ENCODE peak calls at places on chromosomes 13 and 19, in eight cellular contexts. E is colonic mucosa, X is GM12865, S is mucosa of descending colon, P is epithelial cell of proximal tubule, D is astrocyte of the spinal cord, F is bronchial epithelial cell, H is GM23338. B is an unnamed sample.

GRCh38 chr19:47447470-47448359 is 24.0 kb downstream of the SLC8A2 start:
- DNase-seq in E (peak), X (peak), S (peak), P (no peak), D (peak), F (peak), H (peak), B (no peak)

GRCh38 chr13:114161644-114162532 is 17.2 kb upstream of the CFAP97D2 start:
- DNase-seq in E (peak), X (no peak), S (peak), P (no peak), D (no peak), F (peak), H (no peak), B (no peak)

GRCh38 chr13:110006304-110006703 is 219.9 kb upstream of the IRS2 start:
- DNase-seq in E (no peak), X (no peak), S (no peak), P (no peak), D (peak), F (peak), H (no peak), B (no peak)

GRCh38 chr19:29263305-29264080 is 50.5 kb upstream of the UQCRFS1 start:
- DNase-seq in E (peak), X (peak), S (peak), P (no peak), D (no peak), F (no peak), H (peak), B (no peak)

GRCh38 chr13:94112731-94113130 is 366.8 kb downstream of the DCT start:
- DNase-seq in E (no peak), X (no peak), S (no peak), P (no peak), D (no peak), F (no peak), H (no peak), B (no peak)

GRCh38 chr19:12141405-12141736 is 1.2 kb upstream of the ZNF20 start:
- DNase-seq in E (no peak), X (no peak), S (no peak), P (no peak), D (no peak), F (no peak), H (no peak), B (no peak)

GRCh38 chr13:112835796-112836195 is 133.2 kb upstream of the MCF2L start:
- DNase-seq in E (no peak), X (no peak), S (no peak), P (no peak), D (no peak), F (no peak), H (no peak), B (no peak)

GRCh38 chr19:42389899-42390298 is at the start of gene CNFN:
- DNase-seq in E (no peak), X (no peak), S (no peak), P (no peak), D (no peak), F (no peak), H (no peak), B (no peak)

GRCh38 chr19:42121666-42122069 is 10.6 kb downstream of the POU2F2 start:
- DNase-seq in E (peak), X (peak), S (peak), P (no peak), D (peak), F (peak), H (peak), B (no peak)

GRCh38 chr19:48933382-48933932 is at the start of gene DHDH:
- DNase-seq in E (peak), X (peak), S (peak), P (no peak), D (peak), F (peak), H (peak), B (peak)

GRCh38 chr19:7328647-7329046 is 20.1 kb upstream of the ARHGEF18 start:
- DNase-seq in E (no peak), X (peak), S (no peak), P (no peak), D (no peak), F (no peak), H (no peak), B (no peak)

GRCh38 chr13:39675904-39676303 is 20.4 kb downstream of the COG6 start:
- DNase-seq in E (no peak), X (no peak), S (no peak), P (no peak), D (no peak), F (no peak), H (no peak), B (no peak)

GRCh38 chr13:33678906-33679657 is 138.9 kb upstream of the RFC3 start:
- DNase-seq in E (peak), X (peak), S (peak), P (peak), D (peak), F (peak), H (peak), B (peak)

GRCh38 chr19:42092350-42092749 is 16.4 kb downstream of the ZNF574 start:
- DNase-seq in E (peak), X (peak), S (peak), P (no peak), D (no peak), F (no peak), H (peak), B (no peak)

GRCh38 chr19:21115430-21115829 is 26.4 kb upstream of the ZNF431 start:
- DNase-seq in E (no peak), X (no peak), S (no peak), P (no peak), D (no peak), F (no peak), H (no peak), B (no peak)

GRCh38 chr19:42051166-42052115 is 18.6 kb downstream of the GRIK5 start:
- DNase-seq in E (no peak), X (peak), S (no peak), P (no peak), D (no peak), F (peak), H (peak), B (no peak)

GRCh38 chr19:33389574-33390119 is 16.1 kb downstream of the CEBPG start:
- DNase-seq in E (no peak), X (no peak), S (no peak), P (no peak), D (no peak), F (no peak), H (no peak), B (no peak)

GRCh38 chr19:57192993-57193392 is 1.7 kb downstream of the ZNF264 start:
- DNase-seq in E (no peak), X (no peak), S (no peak), P (no peak), D (no peak), F (no peak), H (no peak), B (no peak)

GRCh38 chr13:44573790-44574465 is 2.2 kb downstream of the TSC22D1 start:
- DNase-seq in E (no peak), X (peak), S (peak), P (no peak), D (peak), F (peak), H (peak), B (peak)

GRCh38 chr19:53916004-53916403 is 6.9 kb downstream of the CACNG7 start:
- DNase-seq in E (no peak), X (no peak), S (no peak), P (no peak), D (no peak), F (no peak), H (no peak), B (no peak)

GRCh38 chr13:58495668-58496067 is 864.1 kb downstream of the PCDH17 start:
- DNase-seq in E (no peak), X (no peak), S (no peak), P (no peak), D (no peak), F (peak), H (no peak), B (no peak)

GRCh38 chr13:81929988-81930387 is 1589.1 kb upstream of the SPRY2 start:
- DNase-seq in E (no peak), X (no peak), S (no peak), P (peak), D (peak), F (peak), H (peak), B (peak)

GRCh38 chr19:979318-979741 is 4.8 kb upstream of the WDR18 start:
- DNase-seq in E (no peak), X (peak), S (no peak), P (no peak), D (no peak), F (no peak), H (no peak), B (no peak)

GRCh38 chr13:77930430-77930829 is 11.8 kb upstream of the EDNRB start:
- DNase-seq in E (no peak), X (no peak), S (no peak), P (no peak), D (no peak), F (no peak), H (no peak), B (no peak)

GRCh38 chr19:19997656-19998268 is 41.5 kb downstream of the ZNF682 start:
- DNase-seq in E (no peak), X (peak), S (peak), P (no peak), D (no peak), F (no peak), H (peak), B (no peak)

GRCh38 chr13:49517461-49517860 is 21.7 kb downstream of the PHF11 start:
- DNase-seq in E (no peak), X (peak), S (no peak), P (no peak), D (no peak), F (no peak), H (peak), B (no peak)

GRCh38 chr13:29693297-29693945 is 97.9 kb upstream of the SLC7A1 start:
- DNase-seq in E (peak), X (no peak), S (peak), P (no peak), D (no peak), F (peak), H (no peak), B (no peak)

GRCh38 chr19:29400917-29401711 is 124.7 kb upstream of the VSTM2B start:
- DNase-seq in E (no peak), X (peak), S (no peak), P (no peak), D (no peak), F (no peak), H (no peak), B (no peak)

GRCh38 chr19:13024958-13025653 is 29.8 kb downstream of the NFIX start:
- DNase-seq in E (peak), X (no peak), S (peak), P (no peak), D (no peak), F (no peak), H (peak), B (no peak)

GRCh38 chr19:35301961-35302360 is 10.0 kb downstream of the MAG start:
- DNase-seq in E (no peak), X (no peak), S (no peak), P (no peak), D (no peak), F (no peak), H (no peak), B (no peak)

GRCh38 chr19:3284759-3285646 is 60.5 kb downstream of the CELF5 start:
- DNase-seq in E (peak), X (peak), S (peak), P (peak), D (peak), F (peak), H (peak), B (no peak)

GRCh38 chr19:2168619-2169424 is 5.1 kb downstream of the DOT1L start:
- DNase-seq in E (peak), X (peak), S (peak), P (peak), D (peak), F (peak), H (no peak), B (peak)

GRCh38 chr13:39224841-39225240 is 186.6 kb downstream of the NHLRC3 start:
- DNase-seq in E (no peak), X (no peak), S (no peak), P (no peak), D (no peak), F (peak), H (no peak), B (no peak)

GRCh38 chr19:39645800-39646411 is 9.8 kb upstream of the LGALS16 start:
- DNase-seq in E (no peak), X (peak), S (peak), P (no peak), D (peak), F (peak), H (peak), B (no peak)

GRCh38 chr13:29619995-29620394 is 24.5 kb upstream of the SLC7A1 start:
- DNase-seq in E (no peak), X (no peak), S (no peak), P (no peak), D (peak), F (peak), H (no peak), B (peak)

GRCh38 chr19:926595-927043 is 784 bp downstream of the ARID3A start:
- DNase-seq in E (peak), X (peak), S (peak), P (no peak), D (peak), F (no peak), H (peak), B (no peak)

GRCh38 chr13:100722517-100722916 is 47.9 kb upstream of the TMTC4 start:
- DNase-seq in E (no peak), X (no peak), S (no peak), P (no peak), D (no peak), F (no peak), H (peak), B (no peak)

GRCh38 chr13:75468602-75469001 is 13.4 kb downstream of the TBC1D4 start:
- DNase-seq in E (no peak), X (no peak), S (no peak), P (no peak), D (no peak), F (no peak), H (no peak), B (no peak)

GRCh38 chr13:80040977-80041310 is 300.0 kb downstream of the SPRY2 start:
- DNase-seq in E (no peak), X (no peak), S (no peak), P (no peak), D (no peak), F (no peak), H (no peak), B (no peak)

DNA sequence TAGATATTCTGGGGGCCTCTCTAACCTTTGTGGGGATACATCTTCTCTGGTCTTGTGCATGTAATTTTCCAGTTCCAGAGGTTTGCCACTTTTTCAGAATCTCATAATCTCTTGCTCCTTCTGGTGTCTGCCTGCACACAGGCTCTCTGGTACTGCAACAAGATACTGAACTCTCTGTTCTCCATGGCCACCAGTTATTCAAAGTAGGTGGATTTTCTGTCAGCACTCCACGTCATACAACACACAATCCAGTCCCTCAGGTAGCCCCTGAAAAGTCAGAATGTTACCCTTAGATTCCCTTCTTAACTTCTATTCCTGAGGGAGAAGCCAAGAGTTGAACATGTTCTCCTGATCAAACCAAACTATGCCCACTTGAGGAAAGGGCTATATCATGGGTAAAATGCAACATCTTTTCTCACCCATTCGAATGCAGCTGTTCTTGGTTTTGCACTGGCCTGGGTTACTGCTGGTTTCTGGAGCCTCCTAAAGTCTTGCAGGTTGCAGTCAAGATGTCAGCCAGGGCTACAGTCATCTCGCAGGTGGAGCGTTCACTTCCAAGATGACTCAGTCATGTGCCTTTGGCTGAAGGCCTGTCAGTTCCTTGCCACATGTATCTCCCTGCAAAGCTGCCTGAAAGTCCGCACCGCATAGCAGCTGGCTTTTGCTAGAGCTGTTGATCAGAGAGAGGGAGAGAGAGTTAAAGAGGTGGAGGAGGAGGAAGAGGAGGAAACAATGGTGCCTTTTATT is 57.7 kb upstream of the TUBA3C start:
- DNase-seq in E (no peak), X (peak), S (no peak), P (no peak), D (no peak), F (no peak), H (no peak), B (no peak)
- TF ChIP-seq CTCF in E (no peak), X (no peak), S (no peak), P (no peak), D (no peak), F (no peak), H (no peak), B (no peak)

DNA sequence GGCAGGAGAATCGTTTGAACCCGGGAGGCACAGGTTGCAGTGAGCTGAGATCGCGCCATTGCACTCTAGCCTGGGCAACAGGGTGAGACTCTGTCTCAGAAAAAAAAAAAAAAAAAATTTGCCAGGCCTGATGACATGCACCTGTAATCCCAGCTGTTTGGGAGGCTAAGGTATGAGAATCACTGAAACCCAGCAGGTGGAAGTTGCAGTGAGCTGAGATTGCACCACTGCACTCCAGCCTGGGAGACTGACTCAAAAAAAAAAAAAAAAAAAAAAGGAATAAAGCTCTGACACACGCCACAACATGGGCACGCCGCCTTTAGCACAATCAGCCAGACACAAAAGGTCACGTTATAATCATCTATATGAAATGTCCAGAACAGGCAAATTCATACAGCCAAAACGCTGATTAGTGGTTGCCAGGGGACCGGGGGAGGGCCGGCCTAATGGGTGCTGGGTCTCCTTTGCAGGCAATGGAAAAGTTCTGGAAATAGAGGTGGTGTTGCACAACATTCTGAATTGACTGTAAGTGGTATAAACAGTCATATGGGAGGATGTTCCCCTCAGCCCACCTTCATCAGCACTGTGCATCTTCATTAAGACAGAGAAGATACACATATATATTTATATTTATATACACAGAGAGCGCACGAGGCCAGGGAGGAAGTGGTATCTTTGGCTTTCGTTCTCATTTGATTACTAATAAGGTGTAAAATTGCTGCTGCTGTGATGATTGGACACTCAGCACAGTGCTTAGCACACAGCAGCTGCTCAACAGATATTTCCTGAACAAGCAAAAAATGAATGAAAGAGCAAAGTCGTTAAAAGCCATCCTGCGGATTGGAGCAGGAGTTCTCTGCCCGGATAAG is 3.8 kb downstream of the HSPBP1 start:
- DNase-seq in E (no peak), X (peak), S (no peak), P (no peak), D (no peak), F (no peak), H (no peak), B (no peak)
- H3K4me3 ChIP-seq in E (no peak), X (peak), S (no peak), P (no peak), D (no peak), F (no peak), H (no peak), B (no peak)

DNA sequence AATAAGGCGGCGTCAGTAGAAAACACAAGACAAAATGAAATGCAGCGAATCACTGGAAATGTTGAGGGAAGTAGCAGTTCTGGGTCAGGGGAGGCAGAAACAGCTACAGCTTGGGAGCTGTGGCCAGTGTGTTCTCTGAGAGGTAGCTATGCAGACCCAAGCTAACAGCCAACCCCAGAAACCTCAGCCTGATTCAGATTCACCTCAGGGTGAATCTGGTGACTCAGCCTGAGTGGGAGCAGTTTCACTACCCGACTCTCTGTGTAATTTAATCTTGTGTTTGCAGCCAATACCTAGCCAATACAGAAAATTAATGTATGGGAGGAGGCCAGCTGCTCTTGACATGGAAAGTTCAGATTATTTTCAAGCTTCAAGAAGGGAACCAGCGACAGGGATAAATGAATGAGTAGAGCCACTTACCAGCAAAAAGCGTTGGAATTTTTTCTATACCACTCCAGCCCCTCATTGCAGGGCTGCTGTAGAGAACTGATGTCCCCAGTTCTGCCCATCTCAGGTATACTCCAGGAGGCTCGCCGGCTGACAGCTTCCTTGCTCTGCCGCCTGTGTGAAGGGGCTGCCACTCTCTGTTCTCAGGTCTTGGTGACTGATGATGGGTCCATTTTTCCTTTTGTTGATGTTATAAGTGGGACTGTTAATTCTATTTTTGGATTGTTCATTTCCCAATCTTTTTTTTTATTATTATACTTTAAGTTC is 8.9 kb downstream of the IGFL3 start:
- DNase-seq in E (no peak), X (peak), S (no peak), P (peak), D (peak), F (peak), H (no peak), B (peak)
- TF ChIP-seq CTCF in E (no peak), X (no peak), S (no peak), P (no peak), D (no peak), F (no peak), H (no peak), B (no peak)

DNA sequence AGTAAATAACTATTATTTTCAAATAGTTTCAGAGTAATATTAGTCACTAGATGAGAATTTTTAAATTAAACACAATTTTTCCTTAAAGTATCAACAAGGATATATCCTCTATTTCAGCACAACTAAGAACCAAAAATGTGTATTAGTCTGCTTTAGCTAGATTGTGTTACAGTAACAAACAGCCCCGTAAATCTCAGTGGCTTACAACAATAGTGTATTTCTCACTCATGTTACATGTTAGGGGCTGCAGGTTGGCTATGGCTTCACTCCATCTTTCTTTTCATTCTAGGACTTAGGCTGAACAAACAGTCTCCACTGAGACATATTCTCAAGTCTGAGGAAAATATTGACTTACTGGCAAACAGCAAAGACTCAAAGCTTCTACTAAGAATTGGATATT is 11.6 kb upstream of the SUCLA2 start:
- DNase-seq in E (no peak), X (no peak), S (no peak), P (no peak), D (no peak), F (no peak), H (no peak), B (no peak)
- H3K4me3 ChIP-seq in E (no peak), X (no peak), S (no peak), P (no peak), D (no peak), F (no peak), H (no peak), B (no peak)

GRCh38 chr13:28548872-28549271 is 53.9 kb upstream of the FLT1 start:
- DNase-seq in E (no peak), X (no peak), S (no peak), P (no peak), D (no peak), F (no peak), H (peak), B (no peak)
- TF ChIP-seq CTCF in E (no peak), X (no peak), S (no peak), P (peak), D (peak), F (no peak), H (peak), B (no peak)

B was measured in retinal pigment epithelial cell.